ENCODE peak calls at places on chromosomes 12 and 14, in five cellular contexts. N is lung, Z is left ventricle myocardium inferior, O is breast epithelium, C is astrocyte. B is an unnamed sample. For H3K9me3, the result is how much of the 10 kb centered on the place peaks cover.

GRCh38 chr12:109500406-109501185 is 23.2 kb downstream of the UBE3B start:
- DNase-seq in N (no peak), Z (no peak), O (no peak), C (no peak), B (no peak)

GRCh38 chr14:47435331-47435965 is 240.0 kb downstream of the MDGA2 start:
- DNase-seq in N (no peak), Z (no peak), O (no peak), C (no peak), B (no peak)

GRCh38 chr14:23694085-23694975 is 58.2 kb downstream of the DHRS2 start:
- DNase-seq in N (no peak), Z (no peak), O (no peak), C (no peak), B (no peak)

GRCh38 chr14:88568196-88568595 is 5.4 kb downstream of the ZC3H14 start:
- DNase-seq in N (no peak), Z (no peak), O (no peak), C (no peak), B (no peak)

GRCh38 chr12:96698521-96698920 is 208.5 kb upstream of the NEDD1 start:
- DNase-seq in N (no peak), Z (no peak), O (no peak), C (no peak), B (no peak)

GRCh38 chr14:38199768-38200167 is 7.9 kb upstream of the SSTR1 start:
- DNase-seq in N (no peak), Z (no peak), O (no peak), C (no peak), B (no peak)

GRCh38 chr12:108516511-108517275 is 1.6 kb downstream of the FICD start:
- DNase-seq in N (no peak), Z (no peak), O (no peak), C (no peak), B (no peak)

GRCh38 chr12:87280356-87280755 is 748.8 kb downstream of the C12orf50 start:
- DNase-seq in N (no peak), Z (no peak), O (no peak), C (no peak), B (no peak)

GRCh38 chr12:26935636-26936378 is 2.0 kb downstream of the INTS13 start:
- DNase-seq in N (no peak), Z (no peak), O (no peak), C (no peak), B (no peak)

GRCh38 chr14:92914087-92914656 is 8.8 kb upstream of the CHGA start:
- DNase-seq in N (no peak), Z (no peak), O (no peak), C (peak), B (no peak)

GRCh38 chr12:67663121-67663520 is 14.6 kb downstream of the DYRK2 start:
- DNase-seq in N (no peak), Z (no peak), O (no peak), C (peak), B (no peak)

GRCh38 chr12:31387466-31387865 is 61.5 kb upstream of the SINHCAF start:
- DNase-seq in N (no peak), Z (no peak), O (no peak), C (no peak), B (no peak)

GRCh38 chr12:7064516-7064915 is 4.0 kb downstream of the C1S start:
- DNase-seq in N (no peak), Z (no peak), O (no peak), C (no peak), B (no peak)

GRCh38 chr12:71661977-71662522 is 1.6 kb downstream of the ZFC3H1 start:
- DNase-seq in N (no peak), Z (no peak), O (no peak), C (peak), B (no peak)

GRCh38 chr12:12717586-12718381 is 616 bp downstream of the CDKN1B start:
- DNase-seq in N (no peak), Z (peak), O (no peak), C (no peak), B (no peak)

GRCh38 chr12:79086546-79086945 is 222.0 kb downstream of the SYT1 start:
- DNase-seq in N (no peak), Z (no peak), O (no peak), C (no peak), B (no peak)

GRCh38 chr12:111268738-111269572 is 99.9 kb downstream of the PHETA1 start:
- DNase-seq in N (no peak), Z (no peak), O (no peak), C (no peak), B (no peak)

GRCh38 chr14:19918553-19919264 is 1.7 kb upstream of the OR4K5 start:
- DNase-seq in N (no peak), Z (no peak), O (no peak), C (no peak), B (no peak)

GRCh38 chr12:105864316-105864715 is 274.4 kb downstream of the NUAK1 start:
- DNase-seq in N (no peak), Z (no peak), O (no peak), C (no peak), B (no peak)

GRCh38 chr14:23894687-23895419 is 58.7 kb upstream of the DHRS4 start:
- DNase-seq in N (no peak), Z (no peak), O (no peak), C (no peak), B (no peak)

GRCh38 chr12:12004524-12004923 is 66.2 kb upstream of the BCL2L14 start:
- DNase-seq in N (no peak), Z (no peak), O (no peak), C (no peak), B (no peak)

GRCh38 chr12:69972136-69972535 is 147.1 kb downstream of the MYRFL start:
- DNase-seq in N (no peak), Z (no peak), O (no peak), C (no peak), B (no peak)

GRCh38 chr12:40946612-40947194 is 241.4 kb upstream of the PDZRN4 start:
- DNase-seq in N (no peak), Z (no peak), O (no peak), C (peak), B (no peak)

GRCh38 chr12:97159397-97159796 is 252.3 kb downstream of the NEDD1 start:
- DNase-seq in N (no peak), Z (no peak), O (no peak), C (no peak), B (no peak)

GRCh38 chr12:108693186-108693585 is 38.1 kb downstream of the CORO1C start:
- DNase-seq in N (no peak), Z (no peak), O (no peak), C (no peak), B (no peak)

GRCh38 chr12:116339800-116340371 is 62.4 kb upstream of the MED13L start:
- DNase-seq in N (no peak), Z (no peak), O (no peak), C (peak), B (no peak)

GRCh38 chr12:127383281-127383680 is 883.7 kb upstream of the TMEM132C start:
- DNase-seq in N (no peak), Z (no peak), O (no peak), C (peak), B (no peak)

GRCh38 chr12:93944196-93944595 is 204.2 kb upstream of the PLXNC1 start:
- DNase-seq in N (no peak), Z (no peak), O (no peak), C (no peak), B (no peak)

GRCh38 chr14:77151918-77152588 is 10.5 kb upstream of the ZDHHC22 start:
- DNase-seq in N (no peak), Z (no peak), O (no peak), C (peak), B (no peak)

GRCh38 chr12:162467-163307 is 51.3 kb downstream of the SLC6A12 start:
- DNase-seq in N (no peak), Z (no peak), O (no peak), C (no peak), B (no peak)

GRCh38 chr14:101492716-101493115 is 68.6 kb upstream of the DIO3 start:
- DNase-seq in N (no peak), Z (peak), O (peak), C (no peak), B (no peak)

GRCh38 chr12:117494833-117495714 is 133.6 kb upstream of the NOS1 start:
- DNase-seq in N (no peak), Z (no peak), O (no peak), C (no peak), B (no peak)

GRCh38 chr12:1807107-1807478 is 13.3 kb upstream of the LRTM2 start:
- DNase-seq in N (no peak), Z (peak), O (no peak), C (no peak), B (no peak)

GRCh38 chr12:93292213-93292612 is 85.5 kb upstream of the NUDT4 start:
- DNase-seq in N (no peak), Z (no peak), O (no peak), C (no peak), B (no peak)

GRCh38 chr14:71354801-71355200 is 447.5 kb downstream of the PCNX1 start:
- DNase-seq in N (no peak), Z (no peak), O (no peak), C (peak), B (no peak)

GRCh38 chr14:61559641-61560201 is 135.6 kb upstream of the HIF1A start:
- DNase-seq in N (no peak), Z (no peak), O (no peak), C (no peak), B (no peak)

GRCh38 chr12:76976777-76977465 is 88.4 kb downstream of the E2F7 start:
- DNase-seq in N (no peak), Z (no peak), O (no peak), C (peak), B (no peak)

GRCh38 chr12:72277415-72277814 is 5.2 kb downstream of the TRHDE start:
- DNase-seq in N (no peak), Z (no peak), O (no peak), C (peak), B (no peak)

GRCh38 chr12:20798561-20798960 is 11.9 kb upstream of the SLCO1B3 start:
- DNase-seq in N (no peak), Z (no peak), O (no peak), C (peak), B (no peak)

GRCh38 chr12:124472690-124473279 is 94.6 kb downstream of the NCOR2 start:
- DNase-seq in N (no peak), Z (no peak), O (no peak), C (no peak), B (no peak)

GRCh38 chr12:124470806-124471205 is 96.6 kb downstream of the NCOR2 start:
- DNase-seq in N (no peak), Z (no peak), O (no peak), C (no peak), B (no peak)

GRCh38 chr12:124469193-124469888 is 98.1 kb downstream of the NCOR2 start:
- DNase-seq in N (no peak), Z (no peak), O (no peak), C (no peak), B (peak)

GRCh38 chr12:124471828-124472227 is 95.6 kb downstream of the NCOR2 start:
- DNase-seq in N (no peak), Z (no peak), O (no peak), C (no peak), B (no peak)

DNA sequence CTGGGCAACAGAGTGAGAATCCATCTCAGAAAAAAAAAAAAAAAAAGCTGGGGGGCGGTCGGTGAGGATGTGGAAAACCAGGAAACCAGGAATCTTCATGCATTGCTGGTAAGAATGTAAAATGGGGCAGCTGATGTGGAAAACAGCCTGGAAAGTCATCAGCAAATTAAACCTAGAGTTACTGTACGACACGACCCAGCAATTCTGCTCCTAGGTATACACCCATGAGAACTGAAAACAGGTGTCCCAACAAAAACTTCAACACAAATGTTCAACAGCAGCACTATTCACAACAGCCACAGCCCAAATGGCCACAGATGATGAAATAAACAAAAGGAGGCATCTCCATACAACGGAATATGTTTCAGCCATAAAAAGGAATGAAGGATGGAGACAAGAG is 97.3 kb downstream of the NCOR2 start:
- DNase-seq in N (no peak), Z (no peak), O (no peak), C (no peak), B (no peak)
- H3K9me3 ChIP-seq in N (under half), Z (under half), O (under half), C (under half), B (under half)

DNA sequence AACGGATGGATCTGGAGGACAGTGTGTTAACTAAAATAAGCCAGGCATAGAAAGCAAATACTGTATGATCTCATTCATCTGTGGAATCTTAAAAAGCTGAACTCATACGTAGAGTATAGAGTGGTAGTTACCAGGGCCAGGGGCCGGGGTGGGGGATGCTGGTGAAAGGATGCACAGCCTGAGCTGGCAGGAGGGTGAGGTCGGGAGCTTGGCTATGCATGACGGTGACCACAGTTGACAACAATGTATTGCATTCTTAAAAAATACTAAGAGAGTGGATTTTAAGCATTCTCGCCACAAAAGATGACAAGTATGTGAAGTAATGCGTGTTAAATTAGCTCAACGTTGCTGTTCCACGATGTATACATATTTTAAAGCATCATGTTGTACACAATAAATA is 351.3 kb downstream of the TMEM121 start:
- DNase-seq in N (no peak), Z (peak), O (no peak), C (no peak), B (no peak)
- H3K9me3 ChIP-seq in N (under half), Z (under half), O (under half), C (under half), B (under half)

DNA sequence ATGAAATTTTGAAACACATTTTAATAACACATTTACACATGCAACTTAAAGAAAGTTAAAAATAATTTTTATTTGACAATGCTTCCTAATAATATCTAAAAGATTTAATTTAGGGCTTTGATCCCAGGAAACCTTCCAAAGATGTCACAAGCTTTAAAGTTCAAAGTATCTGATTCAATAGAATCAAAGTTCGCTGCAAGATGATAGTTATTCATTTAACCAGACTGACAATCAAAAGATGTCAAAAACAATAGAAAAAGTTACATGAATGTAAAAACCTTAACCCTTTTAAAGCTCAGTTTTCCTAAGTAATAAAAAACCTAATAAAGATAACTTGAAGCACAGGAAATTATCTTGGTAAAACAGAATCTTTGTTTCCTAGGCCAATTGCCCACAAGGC is 67.7 kb downstream of the SDR9C7 start:
- DNase-seq in N (no peak), Z (no peak), O (no peak), C (no peak), B (no peak)
- H3K9me3 ChIP-seq in N (under half), Z (half or more), O (under half), C (under half), B (under half)

GRCh38 chr12:34361721-34362316 is 339.5 kb downstream of the ALG10 start:
- DNase-seq in N (no peak), Z (no peak), O (no peak), C (no peak), B (no peak)

GRCh38 chr12:34354239-34355200 is 332.2 kb downstream of the ALG10 start:
- DNase-seq in N (no peak), Z (no peak), O (no peak), C (no peak), B (no peak)

GRCh38 chr12:34356233-34356987 is 334.1 kb downstream of the ALG10 start:
- DNase-seq in N (no peak), Z (no peak), O (no peak), C (no peak), B (no peak)

GRCh38 chr12:34357791-34358190 is 335.5 kb downstream of the ALG10 start:
- DNase-seq in N (no peak), Z (no peak), O (no peak), C (no peak), B (no peak)

DNA sequence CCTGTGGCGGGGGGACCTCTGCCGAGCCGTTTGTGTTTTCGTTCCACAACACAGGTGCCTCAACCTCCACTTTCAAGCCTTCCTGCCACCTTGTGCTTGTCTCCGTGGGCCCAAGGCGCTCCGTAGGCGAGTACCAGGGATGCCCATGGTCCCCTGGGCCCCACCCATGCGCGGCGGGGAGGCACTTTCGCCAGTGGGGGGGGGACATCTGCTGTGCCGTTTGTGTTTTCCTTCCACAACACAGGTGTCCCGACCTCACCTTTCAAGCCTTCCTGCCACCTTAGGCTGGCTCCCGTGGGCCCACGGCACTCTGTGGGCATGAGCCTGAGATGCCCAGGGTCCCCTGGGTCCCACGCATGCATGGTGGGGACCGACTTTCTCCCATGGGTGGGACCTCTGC is 335.9 kb downstream of the ALG10 start:
- DNase-seq in N (no peak), Z (no peak), O (no peak), C (no peak), B (no peak)
- H3K9me3 ChIP-seq in N (half or more), Z (half or more), O (half or more), C (under half), B (under half)

GRCh38 chr14:72420749-72421452 is 473.0 kb downstream of the DPF3 start:
- DNase-seq in N (peak), Z (peak), O (peak), C (peak), B (peak)

GRCh38 chr14:72416081-72416849 is 477.6 kb downstream of the DPF3 start:
- DNase-seq in N (no peak), Z (no peak), O (no peak), C (no peak), B (no peak)

GRCh38 chr14:72423957-72424356 is 469.9 kb downstream of the DPF3 start:
- DNase-seq in N (no peak), Z (no peak), O (no peak), C (no peak), B (no peak)

GRCh38 chr14:72416892-72417291 is 477.0 kb downstream of the DPF3 start:
- DNase-seq in N (no peak), Z (no peak), O (no peak), C (no peak), B (no peak)

GRCh38 chr14:72419226-72419625 is 474.7 kb downstream of the DPF3 start:
- DNase-seq in N (no peak), Z (no peak), O (no peak), C (no peak), B (no peak)
- H3K9me3 ChIP-seq in N (under half), Z (under half), O (under half), C (under half), B (under half)

GRCh38 chr12:37543966-37544668 is 772.5 kb upstream of the ALG10B start:
- DNase-seq in N (no peak), Z (no peak), O (no peak), C (no peak), B (no peak)
- H3K9me3 ChIP-seq in N (under half), Z (under half), O (under half), C (under half), B (under half)

DNA sequence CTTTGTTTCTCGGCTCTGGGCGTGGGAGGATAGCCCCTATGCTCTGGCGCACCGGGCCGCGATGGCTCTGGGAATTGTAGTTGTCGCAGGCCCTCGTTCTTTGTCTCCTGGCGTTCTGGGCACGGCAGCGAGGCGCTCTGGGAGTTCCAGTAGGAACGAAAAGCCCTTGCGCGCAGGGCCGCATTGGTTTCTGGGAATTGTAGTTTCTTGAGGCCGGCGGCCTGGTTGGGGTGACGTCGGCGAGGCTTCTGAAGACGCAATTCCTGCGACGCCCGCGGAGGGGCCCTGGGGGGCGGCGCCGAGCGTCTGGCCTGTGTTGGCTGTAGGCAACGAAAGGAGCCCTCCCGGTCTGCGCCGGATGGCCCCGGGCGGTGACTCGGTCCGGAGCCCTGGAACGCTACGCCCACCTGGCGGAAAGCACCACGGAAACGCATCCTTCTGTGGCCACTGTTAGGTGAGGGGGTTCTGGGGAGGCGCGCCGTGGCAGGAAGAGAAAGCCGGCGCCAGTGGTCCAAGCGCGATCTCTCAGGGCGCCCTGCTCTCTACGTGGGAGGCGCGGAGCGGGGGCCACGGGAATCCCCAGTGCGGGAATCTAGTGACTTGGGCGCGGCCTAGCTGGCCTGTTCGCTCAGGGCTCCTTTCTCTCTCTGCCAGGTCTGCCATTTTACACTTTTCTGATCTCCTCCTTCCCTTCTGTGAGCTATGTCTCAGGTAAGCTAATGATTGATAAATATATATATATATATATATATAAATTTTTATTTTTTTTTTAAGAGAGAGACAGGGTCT is at the start of gene ZNF140:
- DNase-seq in N (peak), Z (peak), O (peak), C (peak), B (peak)
- H3K9me3 ChIP-seq in N (under half), Z (half or more), O (half or more), C (under half), B (under half)

B was measured in T-helper 17 cell.